ENCODE peak calls at places on chromosomes 13 and 19, in ten cellular contexts. One of them, this sample, is unnamed.

GRCh38 chr19:52535831-52536800 is 8.6 kb downstream of the ZNF808 start:
- DNase-seq in psoas muscle: peak; percentile 93
- DNase-seq in tibial nerve: peak; percentile 69
- DNase-seq in fibroblast of pulmonary artery: peak; percentile 71
- DNase-seq in dorsolateral prefrontal cortex: peak; percentile 72
- DNase-seq in IMR-90: peak; percentile 61
- DNase-seq in fibroblast of lung: peak; percentile 71
- DNase-seq in transverse colon: peak; percentile 82
- DNase-seq in GM23338: peak; percentile 97
- DNase-seq in breast epithelium: peak; percentile 78
- DNase-seq in this sample: peak; percentile 92

GRCh38 chr19:6423499-6424189 is 967 bp downstream of the KHSRP start:
- DNase-seq in fibroblast of lung: peak; percentile 37
- DNase-seq in GM23338: peak; percentile 74
- DNase-seq in fibroblast of pulmonary artery: peak; percentile 55
- DNase-seq in tibial nerve: no peak
- DNase-seq in breast epithelium: no peak
- DNase-seq in IMR-90: peak; percentile 42
- DNase-seq in transverse colon: peak; percentile 39
- DNase-seq in psoas muscle: no peak
- DNase-seq in dorsolateral prefrontal cortex: no peak
- DNase-seq in this sample: no peak

GRCh38 chr19:40163541-40164129 is 27.6 kb upstream of the MAP3K10 start:
- DNase-seq in GM23338: no peak
- DNase-seq in dorsolateral prefrontal cortex: no peak
- DNase-seq in breast epithelium: no peak
- DNase-seq in fibroblast of lung: no peak
- DNase-seq in IMR-90: no peak
- DNase-seq in transverse colon: no peak
- DNase-seq in fibroblast of pulmonary artery: no peak
- DNase-seq in psoas muscle: no peak
- DNase-seq in tibial nerve: no peak
- DNase-seq in this sample: peak; percentile 67

GRCh38 chr13:61286148-61286745 is 129.4 kb downstream of the PCDH20 start:
- DNase-seq in transverse colon: no peak
- DNase-seq in dorsolateral prefrontal cortex: no peak
- DNase-seq in fibroblast of lung: no peak
- DNase-seq in tibial nerve: no peak
- DNase-seq in breast epithelium: no peak
- DNase-seq in psoas muscle: no peak
- DNase-seq in IMR-90: no peak
- DNase-seq in fibroblast of pulmonary artery: peak; percentile 0
- DNase-seq in GM23338: peak; percentile 66
- DNase-seq in this sample: no peak

GRCh38 chr19:45739498-45740439 is 6.5 kb downstream of the MEIOSIN start:
- DNase-seq in GM23338: no peak
- DNase-seq in IMR-90: no peak
- DNase-seq in fibroblast of pulmonary artery: no peak
- DNase-seq in dorsolateral prefrontal cortex: no peak
- DNase-seq in breast epithelium: no peak
- DNase-seq in fibroblast of lung: no peak
- DNase-seq in tibial nerve: no peak
- DNase-seq in psoas muscle: no peak
- DNase-seq in transverse colon: no peak
- DNase-seq in this sample: no peak

GRCh38 chr13:30340367-30341184 is 33.2 kb upstream of the KATNAL1 start:
- DNase-seq in breast epithelium: peak; percentile 41
- DNase-seq in fibroblast of pulmonary artery: peak; percentile 80
- DNase-seq in GM23338: no peak
- DNase-seq in IMR-90: peak; percentile 89
- DNase-seq in dorsolateral prefrontal cortex: peak; percentile 38
- DNase-seq in psoas muscle: peak; percentile 86
- DNase-seq in transverse colon: peak; percentile 45
- DNase-seq in tibial nerve: no peak
- DNase-seq in fibroblast of lung: peak; percentile 92
- DNase-seq in this sample: no peak

GRCh38 chr13:77902319-77902963 is 16.2 kb downstream of the EDNRB start:
- DNase-seq in dorsolateral prefrontal cortex: no peak
- DNase-seq in tibial nerve: no peak
- DNase-seq in transverse colon: no peak
- DNase-seq in fibroblast of pulmonary artery: no peak
- DNase-seq in psoas muscle: no peak
- DNase-seq in GM23338: no peak
- DNase-seq in fibroblast of lung: no peak
- DNase-seq in IMR-90: no peak
- DNase-seq in breast epithelium: no peak
- DNase-seq in this sample: no peak

GRCh38 chr19:44626067-44626624 is 12.8 kb downstream of the IGSF23 start:
- DNase-seq in fibroblast of lung: peak; percentile 86
- DNase-seq in breast epithelium: peak; percentile 70
- DNase-seq in IMR-90: peak; percentile 99
- DNase-seq in fibroblast of pulmonary artery: peak; percentile 95
- DNase-seq in psoas muscle: no peak
- DNase-seq in GM23338: no peak
- DNase-seq in dorsolateral prefrontal cortex: no peak
- DNase-seq in tibial nerve: no peak
- DNase-seq in transverse colon: no peak
- DNase-seq in this sample: no peak

DNA sequence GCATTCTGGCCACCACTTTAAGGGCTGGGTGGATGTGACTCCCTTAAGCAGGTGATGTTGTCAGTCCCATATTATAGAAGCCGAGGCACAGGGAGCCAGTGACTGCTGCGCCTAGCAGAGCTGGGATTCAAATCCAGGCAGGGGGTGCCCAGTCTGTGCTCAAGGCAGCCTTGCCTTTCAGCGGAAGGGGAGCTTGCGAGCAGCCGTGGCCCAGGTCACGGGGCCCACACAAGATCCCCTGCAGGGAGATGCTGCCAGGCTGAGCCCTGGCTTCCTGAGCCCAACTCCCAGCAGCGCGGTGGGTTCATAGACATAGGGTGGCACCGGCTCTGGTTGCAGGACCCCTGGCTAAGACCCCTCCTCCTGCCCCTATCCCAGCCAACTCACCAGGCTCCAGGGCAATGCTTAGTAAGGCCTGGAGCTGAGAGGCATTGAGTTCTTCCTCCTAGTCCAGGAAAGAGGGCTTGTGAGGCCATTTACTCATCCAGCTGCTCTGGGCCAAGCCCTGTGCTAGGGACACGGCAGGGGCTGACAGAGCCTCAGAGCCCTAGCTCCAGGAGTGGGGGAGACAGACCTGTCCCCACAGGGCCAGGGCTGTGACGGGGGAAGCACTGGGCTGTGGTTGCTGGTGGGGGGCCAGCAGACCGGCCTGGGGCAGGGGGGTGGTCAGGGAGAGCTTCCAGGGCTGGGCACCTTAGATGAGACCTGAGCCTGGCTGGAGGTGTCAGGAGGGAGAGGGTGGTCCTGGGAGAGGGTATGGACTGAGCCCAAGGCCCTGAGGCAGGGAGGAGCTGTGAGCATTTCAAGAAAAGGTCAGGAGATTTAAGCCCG is 9.6 kb downstream of the CAPN12 start:
- DNase-seq in fibroblast of lung: no peak
- DNase-seq in dorsolateral prefrontal cortex: no peak
- DNase-seq in breast epithelium: peak; percentile 42
- DNase-seq in IMR-90: no peak
- DNase-seq in tibial nerve: no peak
- DNase-seq in fibroblast of pulmonary artery: no peak
- DNase-seq in transverse colon: peak; percentile 56
- DNase-seq in GM23338: no peak
- DNase-seq in psoas muscle: peak; percentile 62
- DNase-seq in this sample: peak; percentile 63
- H3K4me3 ChIP-seq in fibroblast of lung: no peak overlapping the region
- H3K4me3 ChIP-seq in dorsolateral prefrontal cortex: no peak overlapping the region
- H3K4me3 ChIP-seq in breast epithelium: peak overlapping the region; percentile 40
- H3K4me3 ChIP-seq in IMR-90: no peak overlapping the region
- H3K4me3 ChIP-seq in tibial nerve: no peak overlapping the region
- H3K4me3 ChIP-seq in fibroblast of pulmonary artery: no peak overlapping the region
- H3K4me3 ChIP-seq in transverse colon: peak overlapping the region; percentile 19
- H3K4me3 ChIP-seq in GM23338: peak overlapping the region; percentile 69
- H3K4me3 ChIP-seq in psoas muscle: no peak overlapping the region
- H3K4me3 ChIP-seq in this sample: peak overlapping the region; percentile 63

GRCh38 chr13:49551245-49551644 is 34.1 kb downstream of the RCBTB1 start:
- DNase-seq in tibial nerve: no peak
- DNase-seq in breast epithelium: no peak
- DNase-seq in IMR-90: no peak
- DNase-seq in fibroblast of pulmonary artery: no peak
- DNase-seq in GM23338: no peak
- DNase-seq in psoas muscle: no peak
- DNase-seq in dorsolateral prefrontal cortex: no peak
- DNase-seq in fibroblast of lung: no peak
- DNase-seq in transverse colon: no peak
- DNase-seq in this sample: no peak

GRCh38 chr13:49543656-49544055 is 41.7 kb downstream of the RCBTB1 start:
- DNase-seq in breast epithelium: no peak
- DNase-seq in transverse colon: no peak
- DNase-seq in fibroblast of pulmonary artery: no peak
- DNase-seq in tibial nerve: no peak
- DNase-seq in fibroblast of lung: no peak
- DNase-seq in IMR-90: no peak
- DNase-seq in dorsolateral prefrontal cortex: no peak
- DNase-seq in psoas muscle: no peak
- DNase-seq in GM23338: no peak
- DNase-seq in this sample: no peak

GRCh38 chr13:49545661-49546060 is 39.7 kb downstream of the RCBTB1 start:
- DNase-seq in tibial nerve: no peak
- DNase-seq in breast epithelium: no peak
- DNase-seq in IMR-90: no peak
- DNase-seq in fibroblast of pulmonary artery: no peak
- DNase-seq in psoas muscle: no peak
- DNase-seq in GM23338: no peak
- DNase-seq in transverse colon: no peak
- DNase-seq in dorsolateral prefrontal cortex: no peak
- DNase-seq in fibroblast of lung: no peak
- DNase-seq in this sample: no peak

GRCh38 chr13:49549289-49549688 is 36.1 kb downstream of the RCBTB1 start:
- DNase-seq in IMR-90: no peak
- DNase-seq in fibroblast of lung: no peak
- DNase-seq in tibial nerve: no peak
- DNase-seq in dorsolateral prefrontal cortex: no peak
- DNase-seq in breast epithelium: no peak
- DNase-seq in transverse colon: no peak
- DNase-seq in fibroblast of pulmonary artery: no peak
- DNase-seq in GM23338: peak; percentile 46
- DNase-seq in psoas muscle: no peak
- DNase-seq in this sample: no peak

GRCh38 chr13:49546559-49546958 is 38.8 kb downstream of the RCBTB1 start:
- DNase-seq in dorsolateral prefrontal cortex: no peak
- DNase-seq in GM23338: no peak
- DNase-seq in IMR-90: no peak
- DNase-seq in tibial nerve: no peak
- DNase-seq in transverse colon: no peak
- DNase-seq in fibroblast of lung: no peak
- DNase-seq in psoas muscle: no peak
- DNase-seq in breast epithelium: no peak
- DNase-seq in fibroblast of pulmonary artery: no peak
- DNase-seq in this sample: no peak
- H3K4me3 ChIP-seq in dorsolateral prefrontal cortex: no peak overlapping the region
- H3K4me3 ChIP-seq in GM23338: no peak overlapping the region
- H3K4me3 ChIP-seq in IMR-90: no peak overlapping the region
- H3K4me3 ChIP-seq in tibial nerve: no peak overlapping the region
- H3K4me3 ChIP-seq in transverse colon: no peak overlapping the region
- H3K4me3 ChIP-seq in fibroblast of lung: no peak overlapping the region
- H3K4me3 ChIP-seq in psoas muscle: no peak overlapping the region
- H3K4me3 ChIP-seq in breast epithelium: no peak overlapping the region
- H3K4me3 ChIP-seq in fibroblast of pulmonary artery: no peak overlapping the region
- H3K4me3 ChIP-seq in this sample: no peak overlapping the region

GRCh38 chr19:30679286-30679685 is 307.1 kb downstream of the ZNF536 start:
- DNase-seq in GM23338: no peak
- DNase-seq in IMR-90: no peak
- DNase-seq in dorsolateral prefrontal cortex: no peak
- DNase-seq in tibial nerve: no peak
- DNase-seq in psoas muscle: no peak
- DNase-seq in fibroblast of lung: no peak
- DNase-seq in fibroblast of pulmonary artery: no peak
- DNase-seq in breast epithelium: no peak
- DNase-seq in transverse colon: no peak
- DNase-seq in this sample: no peak
- H3K4me3 ChIP-seq in GM23338: no peak overlapping the region
- H3K4me3 ChIP-seq in IMR-90: no peak overlapping the region
- H3K4me3 ChIP-seq in dorsolateral prefrontal cortex: no peak overlapping the region
- H3K4me3 ChIP-seq in tibial nerve: no peak overlapping the region
- H3K4me3 ChIP-seq in psoas muscle: no peak overlapping the region
- H3K4me3 ChIP-seq in fibroblast of lung: no peak overlapping the region
- H3K4me3 ChIP-seq in fibroblast of pulmonary artery: no peak overlapping the region
- H3K4me3 ChIP-seq in breast epithelium: no peak overlapping the region
- H3K4me3 ChIP-seq in transverse colon: no peak overlapping the region
- H3K4me3 ChIP-seq in this sample: no peak overlapping the region

GRCh38 chr19:1671716-1672037 is 19.3 kb upstream of the TCF3 start:
- DNase-seq in breast epithelium: no peak
- DNase-seq in transverse colon: no peak
- DNase-seq in dorsolateral prefrontal cortex: no peak
- DNase-seq in psoas muscle: no peak
- DNase-seq in tibial nerve: no peak
- DNase-seq in GM23338: no peak
- DNase-seq in IMR-90: no peak
- DNase-seq in fibroblast of pulmonary artery: no peak
- DNase-seq in fibroblast of lung: no peak
- DNase-seq in this sample: peak; percentile 71

GRCh38 chr19:1665565-1666047 is 13.2 kb upstream of the TCF3 start:
- DNase-seq in psoas muscle: no peak
- DNase-seq in GM23338: no peak
- DNase-seq in IMR-90: no peak
- DNase-seq in breast epithelium: no peak
- DNase-seq in tibial nerve: no peak
- DNase-seq in fibroblast of lung: no peak
- DNase-seq in transverse colon: peak; percentile 44
- DNase-seq in fibroblast of pulmonary artery: no peak
- DNase-seq in dorsolateral prefrontal cortex: no peak
- DNase-seq in this sample: peak; percentile 75

GRCh38 chr19:1672038-1672768 is 19.8 kb upstream of the TCF3 start:
- DNase-seq in IMR-90: peak; percentile 30
- DNase-seq in transverse colon: peak; percentile 45
- DNase-seq in fibroblast of lung: peak; percentile 40
- DNase-seq in tibial nerve: no peak
- DNase-seq in GM23338: peak; percentile 52
- DNase-seq in breast epithelium: no peak
- DNase-seq in psoas muscle: no peak
- DNase-seq in fibroblast of pulmonary artery: peak; percentile 48
- DNase-seq in dorsolateral prefrontal cortex: no peak
- DNase-seq in this sample: peak; percentile 72

GRCh38 chr19:1668048-1668338 is 15.6 kb upstream of the TCF3 start:
- DNase-seq in psoas muscle: no peak
- DNase-seq in breast epithelium: no peak
- DNase-seq in fibroblast of lung: no peak
- DNase-seq in transverse colon: no peak
- DNase-seq in GM23338: no peak
- DNase-seq in fibroblast of pulmonary artery: no peak
- DNase-seq in dorsolateral prefrontal cortex: no peak
- DNase-seq in tibial nerve: no peak
- DNase-seq in IMR-90: no peak
- DNase-seq in this sample: no peak

DNA sequence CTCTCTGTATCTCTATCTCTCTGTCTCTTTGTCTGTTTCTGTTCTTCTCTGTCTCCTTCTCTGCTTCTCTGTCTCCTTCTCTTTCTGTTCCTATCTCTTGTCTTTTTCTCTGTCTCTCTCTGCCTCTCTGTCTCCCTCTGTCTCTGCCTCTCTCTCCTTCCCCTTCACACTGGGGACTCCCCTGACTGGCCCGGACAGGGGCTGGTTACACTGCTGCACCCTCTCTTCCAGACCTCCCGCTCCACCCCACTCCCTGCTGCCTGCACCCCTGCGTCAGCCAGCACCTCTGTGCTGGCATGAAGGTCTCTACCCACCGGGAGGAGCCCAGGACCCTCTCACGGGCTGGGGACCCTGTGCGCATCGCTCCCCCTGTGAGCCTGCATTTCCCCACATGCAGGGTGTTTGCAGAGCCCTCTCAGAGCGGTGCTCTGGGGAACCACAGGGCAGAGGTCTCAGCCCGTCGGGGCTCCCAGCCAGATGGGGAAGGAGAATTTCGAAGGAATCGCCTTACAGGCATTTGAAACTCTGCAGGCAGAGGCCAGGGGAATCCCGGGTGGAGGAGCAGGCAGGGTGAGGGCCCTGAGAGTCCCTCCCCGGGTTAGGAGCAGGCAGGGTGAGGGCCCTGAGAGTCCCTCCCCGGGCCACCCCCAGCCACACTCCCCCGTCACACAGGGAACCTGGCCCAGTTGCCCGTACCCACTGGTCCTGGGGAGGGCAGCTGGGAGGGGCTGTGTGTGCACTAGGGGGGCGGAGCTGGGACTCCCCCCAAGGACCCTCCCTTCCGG is 16.1 kb upstream of the TCF3 start:
- DNase-seq in IMR-90: no peak
- DNase-seq in breast epithelium: no peak
- DNase-seq in GM23338: peak; percentile 64
- DNase-seq in transverse colon: peak; percentile 60
- DNase-seq in tibial nerve: no peak
- DNase-seq in psoas muscle: peak; percentile 39
- DNase-seq in dorsolateral prefrontal cortex: no peak
- DNase-seq in fibroblast of pulmonary artery: no peak
- DNase-seq in fibroblast of lung: peak; percentile 9
- DNase-seq in this sample: peak; percentile 80
- H3K4me3 ChIP-seq in IMR-90: no peak overlapping the region
- H3K4me3 ChIP-seq in breast epithelium: no peak overlapping the region
- H3K4me3 ChIP-seq in GM23338: peak overlapping the region; percentile 56
- H3K4me3 ChIP-seq in transverse colon: no peak overlapping the region
- H3K4me3 ChIP-seq in tibial nerve: no peak overlapping the region
- H3K4me3 ChIP-seq in psoas muscle: no peak overlapping the region
- H3K4me3 ChIP-seq in dorsolateral prefrontal cortex: no peak overlapping the region
- H3K4me3 ChIP-seq in fibroblast of pulmonary artery: no peak overlapping the region
- H3K4me3 ChIP-seq in fibroblast of lung: no peak overlapping the region
- H3K4me3 ChIP-seq in this sample: peak overlapping the region; percentile 51

This sample was measured in GM06990.